ENCODE peak calls at places on chromosomes 4 and X, in six cellular contexts. P, M, F, W, L and N are unnamed samples.

GRCh38 chr4:145735330-145735638 is 55.3 kb downstream of the C4orf51 start:
- DNase-seq in P (no peak), M (no peak), F (no peak), W (no peak), L (no peak), N (no peak)

GRCh38 chr4:2276581-2277325 is 14.8 kb upstream of the MXD4 start:
- DNase-seq in P (no peak), M (no peak), F (no peak), W (no peak), L (no peak), N (no peak)

GRCh38 chr4:185011408-185011807 is 6.9 kb upstream of the HELT start:
- DNase-seq in P (peak), M (peak), F (no peak), W (no peak), L (peak), N (peak)

GRCh38 chrX:32489125-32489524 is 722.2 kb downstream of the DMD start:
- DNase-seq in P (no peak), M (no peak), F (no peak), W (no peak), L (no peak), N (no peak)

GRCh38 chr4:98386-98785 is 25.9 kb upstream of the ZNF718 start:
- DNase-seq in P (no peak), M (no peak), F (no peak), W (no peak), L (no peak), N (no peak)

GRCh38 chr4:151402150-151402865 is 6.7 kb upstream of the FHIP1A start:
- DNase-seq in P (no peak), M (no peak), F (no peak), W (no peak), L (no peak), N (no peak)

GRCh38 chr4:108649863-108650211 is 562 bp upstream of the OSTC start:
- DNase-seq in P (no peak), M (no peak), F (no peak), W (no peak), L (no peak), N (no peak)

GRCh38 chr4:2350982-2351381 is 67.5 kb downstream of the ZFYVE28 start:
- DNase-seq in P (peak), M (no peak), F (no peak), W (no peak), L (no peak), N (no peak)

GRCh38 chr4:2745981-2746806 is 9.9 kb downstream of the TNIP2 start:
- DNase-seq in P (no peak), M (peak), F (peak), W (peak), L (no peak), N (no peak)

GRCh38 chr4:39043697-39044363 is 11.6 kb upstream of the TMEM156 start:
- DNase-seq in P (no peak), M (no peak), F (no peak), W (no peak), L (no peak), N (peak)

GRCh38 chrX:114390251-114390796 is 193.6 kb upstream of the HTR2C start:
- DNase-seq in P (no peak), M (no peak), F (no peak), W (no peak), L (no peak), N (no peak)

GRCh38 chr4:5504486-5504885 is 203.9 kb downstream of the EVC2 start:
- DNase-seq in P (no peak), M (no peak), F (no peak), W (no peak), L (no peak), N (no peak)

GRCh38 chr4:173793937-173794510 is 264.0 kb upstream of the HAND2 start:
- DNase-seq in P (no peak), M (no peak), F (no peak), W (no peak), L (no peak), N (no peak)

GRCh38 chr4:180330521-180330920 is 1912.7 kb upstream of the TENM3 start:
- DNase-seq in P (no peak), M (no peak), F (no peak), W (no peak), L (no peak), N (no peak)

GRCh38 chr4:153521995-153522799 is 56.0 kb downstream of the TMEM131L start:
- DNase-seq in P (peak), M (peak), F (no peak), W (no peak), L (no peak), N (no peak)

GRCh38 chr4:33411182-33411581 is 2691.0 kb downstream of the PCDH7 start:
- DNase-seq in P (no peak), M (no peak), F (no peak), W (no peak), L (no peak), N (no peak)

GRCh38 chrX:110992611-110993010 is 103.4 kb upstream of the PAK3 start:
- DNase-seq in P (peak), M (peak), F (no peak), W (no peak), L (peak), N (peak)

GRCh38 chr4:157980158-157980557 is 192.7 kb downstream of the GASK1B start:
- DNase-seq in P (no peak), M (no peak), F (no peak), W (no peak), L (no peak), N (no peak)
- TF ChIP-seq CTCF in P (no peak), M (no peak), F (no peak), W (no peak), L (no peak), N (no peak)

DNA sequence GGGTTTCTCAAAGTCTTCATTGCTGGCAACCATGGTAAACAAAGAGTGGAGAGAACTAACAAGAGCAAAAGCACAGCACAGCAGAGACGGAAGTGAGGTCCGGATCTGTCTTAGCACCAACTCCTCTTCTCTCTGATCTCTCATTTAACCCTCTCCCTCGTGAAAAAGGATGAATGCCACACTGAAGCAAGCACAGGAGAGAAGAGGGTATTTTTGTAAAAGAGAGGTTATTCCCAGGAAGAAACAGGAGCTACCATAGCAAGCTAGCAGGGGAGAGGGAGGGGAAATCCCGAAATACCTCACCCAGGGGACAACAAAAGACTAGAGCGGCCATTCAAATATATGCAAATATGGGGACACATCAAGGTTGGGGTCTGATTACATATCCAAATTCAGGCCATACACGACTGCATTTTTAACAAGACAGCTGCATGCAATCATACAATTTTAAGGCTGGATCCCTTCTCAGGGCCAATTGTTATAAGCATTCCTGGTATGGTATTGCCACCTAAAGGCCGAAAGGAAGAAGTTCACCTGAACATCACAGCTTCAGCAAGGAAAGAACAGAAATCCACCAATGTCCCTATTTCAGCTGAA is 46.6 kb downstream of the CD40LG start:
- DNase-seq in P (peak), M (peak), F (no peak), W (no peak), L (peak), N (no peak)
- TF ChIP-seq CTCF in P (peak), M (peak), F (peak), W (peak), L (peak), N (peak)

DNA sequence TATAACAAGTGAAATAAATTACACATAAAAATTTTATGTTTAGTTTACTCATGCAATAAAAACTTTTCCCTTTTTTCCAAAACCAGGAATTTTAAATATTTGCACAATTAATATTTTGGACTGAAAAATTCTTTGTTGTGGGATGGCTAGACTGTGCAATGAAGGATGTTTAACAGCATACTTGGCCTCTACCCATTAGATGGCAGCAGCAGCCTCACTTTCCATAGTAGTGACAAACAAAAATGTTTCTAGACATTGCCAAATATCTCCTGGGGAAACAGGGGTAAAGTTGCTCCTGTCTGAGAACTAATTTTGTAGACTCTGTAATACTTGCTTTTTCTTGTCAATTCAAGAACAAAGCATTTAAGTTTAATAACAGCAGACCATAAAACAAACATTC is 49.8 kb downstream of the SCLT1 start:
- DNase-seq in P (no peak), M (no peak), F (no peak), W (no peak), L (no peak), N (no peak)
- TF ChIP-seq CTCF in P (peak), M (no peak), F (peak), W (no peak), L (no peak), N (no peak)

GRCh38 chr4:4254666-4255065 is 6.6 kb upstream of the TMEM128 start:
- DNase-seq in P (no peak), M (no peak), F (no peak), W (no peak), L (no peak), N (no peak)

GRCh38 chr4:4259484-4260100 is 11.6 kb upstream of the TMEM128 start:
- DNase-seq in P (no peak), M (no peak), F (no peak), W (no peak), L (no peak), N (no peak)

GRCh38 chr4:4256799-4257198 is 8.8 kb upstream of the TMEM128 start:
- DNase-seq in P (peak), M (no peak), F (no peak), W (no peak), L (no peak), N (no peak)

DNA sequence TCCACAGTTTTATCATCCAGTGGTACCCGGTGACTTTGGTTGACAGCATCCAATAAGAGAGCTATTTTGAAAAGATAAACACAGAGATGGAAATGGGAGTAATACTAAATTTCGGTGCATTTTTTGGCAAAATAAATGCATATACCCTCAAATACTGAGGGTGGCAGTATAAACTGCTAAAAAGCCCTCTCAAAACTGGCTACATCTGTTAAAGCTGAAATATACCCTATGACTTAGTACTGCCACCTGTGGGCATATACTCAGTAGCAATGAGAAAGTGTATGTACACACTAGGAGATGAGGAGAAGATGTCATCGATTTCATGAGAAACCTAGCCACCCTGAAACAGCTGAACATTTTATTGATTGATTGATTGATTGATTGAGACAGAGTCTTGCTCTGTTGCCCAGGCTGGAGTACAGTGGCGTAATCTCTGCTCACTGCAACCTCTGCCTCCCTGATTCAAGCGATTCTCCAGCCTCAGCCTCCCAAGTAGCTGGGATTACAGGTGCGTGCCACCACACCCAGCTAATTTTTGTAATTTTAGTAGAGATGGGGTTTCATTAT is 12.2 kb upstream of the TMEM128 start:
- DNase-seq in P (no peak), M (no peak), F (no peak), W (no peak), L (no peak), N (no peak)
- TF ChIP-seq CTCF in P (peak), M (peak), F (no peak), W (no peak), L (peak), N (no peak)

DNA sequence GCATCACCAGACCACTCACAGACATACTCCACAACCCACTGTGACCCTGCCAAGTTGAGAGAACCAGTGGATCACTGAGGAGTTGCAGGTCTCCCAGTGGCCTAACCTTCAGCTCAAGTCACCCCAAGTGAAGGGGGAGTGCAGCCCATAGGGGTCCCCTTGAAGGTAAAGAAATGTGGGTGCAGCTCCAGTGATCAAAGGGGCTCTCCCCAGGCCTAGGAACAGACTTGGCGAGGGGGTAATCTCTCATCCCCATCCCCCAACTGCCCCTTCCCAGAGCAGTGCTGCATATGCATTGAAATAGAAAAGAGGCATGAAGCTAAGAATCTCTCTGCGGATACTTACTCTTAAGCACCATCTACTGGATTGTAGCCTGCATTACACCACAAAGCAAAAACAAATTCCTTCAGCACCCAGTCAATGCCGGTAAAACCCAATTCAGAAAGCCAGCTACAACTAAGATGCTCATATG is 27.0 kb downstream of the MAGEE1 start:
- DNase-seq in P (peak), M (no peak), F (no peak), W (no peak), L (no peak), N (peak)
- TF ChIP-seq CTCF in P (peak), M (peak), F (peak), W (no peak), L (no peak), N (peak)

GRCh38 chr4:118954246-118954645 is 65.6 kb downstream of the SYNPO2 start:
- DNase-seq in P (no peak), M (no peak), F (no peak), W (no peak), L (no peak), N (no peak)
- TF ChIP-seq CTCF in P (peak), M (no peak), F (peak), W (no peak), L (no peak), N (no peak)